ENCODE peak calls at places on chromosomes 11 and 22, in seven cellular contexts. One of them, this sample, is unnamed.

GRCh38 chr11:82775736-82776346 is 42.2 kb upstream of the FAM181B start:
- DNase-seq in activated CD8-positive, alpha-beta memory T cell treated with anti-CD3 and anti-CD28 coated beads for 1 hour: no peak
- DNase-seq in RKO: peak; percentile 20
- DNase-seq in effector memory CD8-positive, alpha-beta T cell: peak; percentile 0
- DNase-seq in Daoy: peak; percentile 60
- DNase-seq in OCI-M1: peak; percentile 97
- DNase-seq in GM10248: peak; percentile 56
- DNase-seq in this sample: peak; percentile 59

GRCh38 chr22:36770116-36770945 is 5.6 kb downstream of the IFT27 start:
- DNase-seq in Daoy: no peak
- DNase-seq in RKO: peak; percentile 3
- DNase-seq in GM10248: no peak
- DNase-seq in effector memory CD8-positive, alpha-beta T cell: no peak
- DNase-seq in activated CD8-positive, alpha-beta memory T cell treated with anti-CD3 and anti-CD28 coated beads for 1 hour: no peak
- DNase-seq in OCI-M1: no peak
- DNase-seq in this sample: no peak

GRCh38 chr22:39703890-39704658 is 133.5 kb downstream of the CACNA1I start:
- DNase-seq in OCI-M1: no peak
- DNase-seq in activated CD8-positive, alpha-beta memory T cell treated with anti-CD3 and anti-CD28 coated beads for 1 hour: no peak
- DNase-seq in effector memory CD8-positive, alpha-beta T cell: no peak
- DNase-seq in Daoy: no peak
- DNase-seq in RKO: no peak
- DNase-seq in GM10248: no peak
- DNase-seq in this sample: no peak

GRCh38 chr22:21920341-21921183 is 32.1 kb downstream of the PPM1F start:
- DNase-seq in OCI-M1: no peak
- DNase-seq in activated CD8-positive, alpha-beta memory T cell treated with anti-CD3 and anti-CD28 coated beads for 1 hour: no peak
- DNase-seq in effector memory CD8-positive, alpha-beta T cell: no peak
- DNase-seq in RKO: no peak
- DNase-seq in Daoy: no peak
- DNase-seq in GM10248: no peak
- DNase-seq in this sample: no peak

GRCh38 chr22:16824718-16825687 is at the start of gene XKR3:
- DNase-seq in RKO: peak; percentile 50
- DNase-seq in effector memory CD8-positive, alpha-beta T cell: no peak
- DNase-seq in GM10248: no peak
- DNase-seq in Daoy: peak; percentile 37
- DNase-seq in activated CD8-positive, alpha-beta memory T cell treated with anti-CD3 and anti-CD28 coated beads for 1 hour: no peak
- DNase-seq in OCI-M1: peak; percentile 91
- DNase-seq in this sample: peak; percentile 57

GRCh38 chr11:119356349-119357031 is 10.0 kb upstream of the MFRP start:
- DNase-seq in GM10248: peak; percentile 87
- DNase-seq in effector memory CD8-positive, alpha-beta T cell: peak; percentile 63
- DNase-seq in RKO: peak; percentile 82
- DNase-seq in OCI-M1: peak; percentile 91
- DNase-seq in Daoy: peak; percentile 87
- DNase-seq in activated CD8-positive, alpha-beta memory T cell treated with anti-CD3 and anti-CD28 coated beads for 1 hour: peak; percentile 54
- DNase-seq in this sample: peak; percentile 71

GRCh38 chr22:45551310-45552016 is 48.8 kb downstream of the FBLN1 start:
- DNase-seq in activated CD8-positive, alpha-beta memory T cell treated with anti-CD3 and anti-CD28 coated beads for 1 hour: no peak
- DNase-seq in OCI-M1: no peak
- DNase-seq in Daoy: no peak
- DNase-seq in effector memory CD8-positive, alpha-beta T cell: peak; percentile 45
- DNase-seq in RKO: no peak
- DNase-seq in GM10248: no peak
- DNase-seq in this sample: no peak

GRCh38 chr11:119491753-119492455 is 68.9 kb upstream of the THY1 start:
- DNase-seq in Daoy: peak; percentile 37
- DNase-seq in OCI-M1: peak; percentile 12
- DNase-seq in activated CD8-positive, alpha-beta memory T cell treated with anti-CD3 and anti-CD28 coated beads for 1 hour: no peak
- DNase-seq in GM10248: no peak
- DNase-seq in effector memory CD8-positive, alpha-beta T cell: no peak
- DNase-seq in RKO: no peak
- DNase-seq in this sample: no peak

GRCh38 chr11:10892250-10892649 is 34.4 kb upstream of the ZBED5 start:
- DNase-seq in OCI-M1: peak; percentile 90
- DNase-seq in Daoy: no peak
- DNase-seq in activated CD8-positive, alpha-beta memory T cell treated with anti-CD3 and anti-CD28 coated beads for 1 hour: no peak
- DNase-seq in effector memory CD8-positive, alpha-beta T cell: no peak
- DNase-seq in GM10248: no peak
- DNase-seq in RKO: no peak
- DNase-seq in this sample: no peak

GRCh38 chr11:130315354-130315970 is 745 bp upstream of the ZBTB44 start:
- DNase-seq in Daoy: no peak
- DNase-seq in RKO: no peak
- DNase-seq in OCI-M1: no peak
- DNase-seq in effector memory CD8-positive, alpha-beta T cell: peak; percentile 19
- DNase-seq in activated CD8-positive, alpha-beta memory T cell treated with anti-CD3 and anti-CD28 coated beads for 1 hour: peak; percentile 25
- DNase-seq in GM10248: peak; percentile 75
- DNase-seq in this sample: peak; percentile 47

GRCh38 chr11:104541706-104542105 is 356.6 kb downstream of the CASP12 start:
- DNase-seq in Daoy: no peak
- DNase-seq in effector memory CD8-positive, alpha-beta T cell: no peak
- DNase-seq in RKO: no peak
- DNase-seq in activated CD8-positive, alpha-beta memory T cell treated with anti-CD3 and anti-CD28 coated beads for 1 hour: no peak
- DNase-seq in GM10248: no peak
- DNase-seq in OCI-M1: no peak
- DNase-seq in this sample: no peak